ENCODE peak calls at places on chromosomes 7 and 10, in eight cellular contexts. O, K, T, W, Y, V, I and U are unnamed samples. For H3K9me3, the result is how much of the 10 kb centered on the place peaks cover.

GRCh38 chr7:18508441-18509427 is 13.2 kb downstream of the HDAC9 start:
- DNase-seq in O (peak), K (peak), T (peak), W (no peak), Y (no peak), V (no peak), I (no peak), U (no peak)

GRCh38 chr10:90175161-90175681 is 473.8 kb downstream of the KIF20B start:
- DNase-seq in O (no peak), K (no peak), T (no peak), W (no peak), Y (no peak), V (no peak), I (no peak), U (no peak)

GRCh38 chr7:111184960-111185359 is 94.0 kb downstream of the LRRN3 start:
- DNase-seq in O (no peak), K (no peak), T (no peak), W (no peak), Y (no peak), V (no peak), I (no peak), U (no peak)

GRCh38 chr10:4677296-4678021 is 148.5 kb upstream of the AKR1E2 start:
- DNase-seq in O (no peak), K (peak), T (no peak), W (no peak), Y (peak), V (no peak), I (no peak), U (no peak)

GRCh38 chr10:74558897-74559296 is 267.5 kb upstream of the KAT6B start:
- DNase-seq in O (no peak), K (no peak), T (no peak), W (no peak), Y (no peak), V (no peak), I (no peak), U (no peak)

GRCh38 chr10:82890573-82890972 is 1015.6 kb downstream of the NRG3 start:
- DNase-seq in O (no peak), K (no peak), T (no peak), W (no peak), Y (no peak), V (no peak), I (no peak), U (no peak)

GRCh38 chr7:53466396-53466795 is 431.0 kb downstream of the POM121L12 start:
- DNase-seq in O (no peak), K (no peak), T (no peak), W (no peak), Y (no peak), V (no peak), I (no peak), U (no peak)

GRCh38 chr7:84895563-84895962 is 291.3 kb downstream of the SEMA3D start:
- DNase-seq in O (no peak), K (no peak), T (no peak), W (no peak), Y (no peak), V (no peak), I (no peak), U (no peak)

GRCh38 chr7:39069886-39070881 is 92.5 kb downstream of the POU6F2 start:
- DNase-seq in O (no peak), K (no peak), T (peak), W (no peak), Y (no peak), V (no peak), I (no peak), U (no peak)

GRCh38 chr7:108609643-108610042 is 40.0 kb downstream of the DNAJB9 start:
- DNase-seq in O (no peak), K (no peak), T (no peak), W (no peak), Y (no peak), V (no peak), I (no peak), U (no peak)

GRCh38 chr7:44213206-44213871 is 12.6 kb downstream of the YKT6 start:
- DNase-seq in O (no peak), K (no peak), T (no peak), W (no peak), Y (no peak), V (no peak), I (no peak), U (no peak)

GRCh38 chr10:64523065-64523759 is 1002.0 kb downstream of the REEP3 start:
- DNase-seq in O (no peak), K (no peak), T (no peak), W (no peak), Y (no peak), V (no peak), I (no peak), U (no peak)

GRCh38 chr10:125820705-125821104 is 2.4 kb downstream of the UROS start:
- DNase-seq in O (no peak), K (no peak), T (no peak), W (no peak), Y (no peak), V (no peak), I (no peak), U (no peak)

GRCh38 chr10:125823663-125824251 is 411 bp downstream of the BCCIP start:
- DNase-seq in O (peak), K (no peak), T (peak), W (no peak), Y (no peak), V (no peak), I (no peak), U (no peak)

GRCh38 chr7:151987748-151988529 is 31.7 kb downstream of the GALNTL5 start:
- DNase-seq in O (no peak), K (no peak), T (peak), W (no peak), Y (no peak), V (no peak), I (no peak), U (no peak)

GRCh38 chr10:28690545-28690944 is 13.2 kb downstream of the BAMBI start:
- DNase-seq in O (no peak), K (no peak), T (no peak), W (no peak), Y (no peak), V (no peak), I (no peak), U (no peak)

GRCh38 chr7:133863362-133864061 is 263.6 kb upstream of the LRGUK start:
- DNase-seq in O (peak), K (no peak), T (no peak), W (no peak), Y (no peak), V (no peak), I (no peak), U (no peak)

GRCh38 chr10:79342811-79343541 is 4.3 kb upstream of the PPIF start:
- DNase-seq in O (no peak), K (peak), T (peak), W (no peak), Y (peak), V (peak), I (no peak), U (no peak)

GRCh38 chr7:117834983-117835664 is 38.1 kb downstream of the CTTNBP2 start:
- DNase-seq in O (no peak), K (no peak), T (no peak), W (no peak), Y (no peak), V (no peak), I (no peak), U (no peak)

GRCh38 chr7:78616539-78616938 is 818.0 kb downstream of the PHTF2 start:
- DNase-seq in O (no peak), K (no peak), T (no peak), W (no peak), Y (no peak), V (no peak), I (no peak), U (no peak)

GRCh38 chr10:31315453-31315852 is 3.6 kb upstream of the ZEB1 start:
- DNase-seq in O (no peak), K (peak), T (no peak), W (no peak), Y (no peak), V (no peak), I (no peak), U (no peak)

GRCh38 chr10:63494951-63495350 is 26.2 kb upstream of the REEP3 start:
- DNase-seq in O (no peak), K (no peak), T (no peak), W (no peak), Y (no peak), V (no peak), I (no peak), U (no peak)

GRCh38 chr10:26336979-26337378 is 101.2 kb upstream of the APBB1IP start:
- DNase-seq in O (no peak), K (no peak), T (no peak), W (no peak), Y (no peak), V (no peak), I (no peak), U (no peak)

GRCh38 chr10:17708806-17709205 is 43.2 kb upstream of the TMEM236 start:
- DNase-seq in O (peak), K (no peak), T (no peak), W (no peak), Y (no peak), V (no peak), I (no peak), U (no peak)

GRCh38 chr7:133167300-133167699 is 85.4 kb upstream of the CHCHD3 start:
- DNase-seq in O (no peak), K (no peak), T (no peak), W (no peak), Y (no peak), V (no peak), I (no peak), U (no peak)

DNA sequence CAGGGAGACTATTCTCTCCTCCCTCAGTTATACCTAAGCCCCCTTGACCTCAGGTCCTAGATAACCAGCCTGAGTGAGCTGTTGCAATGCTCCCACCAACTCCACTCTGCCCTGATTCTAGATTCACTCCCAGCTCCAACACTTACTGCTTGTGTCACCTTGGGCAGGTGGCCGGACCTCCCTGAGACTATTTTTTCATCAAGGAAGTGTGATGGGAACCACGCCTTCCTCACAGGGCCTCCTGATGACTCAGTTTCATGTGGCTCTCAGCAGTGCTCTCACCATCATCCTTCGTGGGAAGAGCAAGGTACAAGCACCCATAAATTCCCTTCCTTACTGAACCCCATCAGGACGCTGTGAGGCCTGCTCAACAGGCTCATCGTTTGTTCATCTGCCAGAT is 925.8 kb upstream of the ZNF722 start:
- DNase-seq in O (no peak), K (no peak), T (no peak), W (no peak), Y (no peak), V (no peak), I (no peak), U (no peak)
- H3K9me3 ChIP-seq in O (under half), K (under half), T (under half), W (under half), Y (under half), V (under half), I (under half), U (under half)

GRCh38 chr7:27106181-27106905 is 3.9 kb upstream of the HOXA2 start:
- DNase-seq in O (no peak), K (no peak), T (peak), W (peak), Y (peak), V (no peak), I (no peak), U (no peak)

GRCh38 chr7:27103489-27104226 is 1.2 kb upstream of the HOXA2 start:
- DNase-seq in O (no peak), K (no peak), T (no peak), W (peak), Y (peak), V (no peak), I (no peak), U (no peak)

GRCh38 chr7:27105161-27106122 is 3.0 kb upstream of the HOXA2 start:
- DNase-seq in O (no peak), K (no peak), T (no peak), W (no peak), Y (no peak), V (no peak), I (no peak), U (no peak)

GRCh38 chr7:27102578-27103442 is at the start of gene HOXA2:
- DNase-seq in O (no peak), K (no peak), T (no peak), W (peak), Y (peak), V (no peak), I (no peak), U (no peak)

GRCh38 chr7:27104244-27105149 is 2.0 kb upstream of the HOXA2 start:
- DNase-seq in O (no peak), K (no peak), T (no peak), W (peak), Y (no peak), V (no peak), I (no peak), U (no peak)
- H3K9me3 ChIP-seq in O (under half), K (under half), T (under half), W (under half), Y (under half), V (under half), I (under half), U (under half)

GRCh38 chr7:158145370-158145769 is 442.3 kb downstream of the PTPRN2 start:
- DNase-seq in O (no peak), K (no peak), T (no peak), W (no peak), Y (no peak), V (no peak), I (no peak), U (no peak)

DNA sequence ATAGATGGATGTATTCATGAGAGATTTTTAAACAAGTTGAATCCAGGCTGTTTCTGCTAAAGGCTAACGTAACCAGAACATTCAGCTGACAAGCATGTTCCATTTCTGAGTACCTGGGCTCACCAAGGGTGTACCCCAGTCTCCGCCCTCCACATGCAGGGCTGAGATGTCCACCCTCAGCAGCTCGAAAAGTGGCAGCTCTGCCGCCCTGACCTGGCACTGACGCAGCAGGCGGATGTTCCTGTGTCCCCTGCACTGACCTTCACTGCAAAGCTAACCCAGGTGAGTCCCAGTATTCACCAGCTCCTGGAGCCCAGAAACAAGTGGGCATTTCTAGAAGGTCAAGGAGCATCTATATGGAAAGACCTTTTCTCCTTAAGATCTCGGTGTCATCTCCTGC is 437.4 kb downstream of the PTPRN2 start:
- DNase-seq in O (no peak), K (no peak), T (no peak), W (no peak), Y (no peak), V (no peak), I (no peak), U (no peak)
- H3K9me3 ChIP-seq in O (under half), K (under half), T (under half), W (under half), Y (under half), V (under half), I (under half), U (under half)

GRCh38 chr10:133159611-133159949 is 439 bp upstream of the KNDC1 start:
- DNase-seq in O (no peak), K (no peak), T (no peak), W (peak), Y (no peak), V (no peak), I (no peak), U (no peak)

GRCh38 chr10:133157662-133158436 is 2.2 kb upstream of the KNDC1 start:
- DNase-seq in O (no peak), K (no peak), T (no peak), W (no peak), Y (no peak), V (no peak), I (no peak), U (no peak)

GRCh38 chr10:133159950-133160812 is at the start of gene KNDC1:
- DNase-seq in O (peak), K (no peak), T (peak), W (peak), Y (no peak), V (peak), I (no peak), U (no peak)

GRCh38 chr10:133158437-133158755 is 1.6 kb upstream of the KNDC1 start:
- DNase-seq in O (no peak), K (no peak), T (no peak), W (peak), Y (no peak), V (no peak), I (no peak), U (no peak)

DNA sequence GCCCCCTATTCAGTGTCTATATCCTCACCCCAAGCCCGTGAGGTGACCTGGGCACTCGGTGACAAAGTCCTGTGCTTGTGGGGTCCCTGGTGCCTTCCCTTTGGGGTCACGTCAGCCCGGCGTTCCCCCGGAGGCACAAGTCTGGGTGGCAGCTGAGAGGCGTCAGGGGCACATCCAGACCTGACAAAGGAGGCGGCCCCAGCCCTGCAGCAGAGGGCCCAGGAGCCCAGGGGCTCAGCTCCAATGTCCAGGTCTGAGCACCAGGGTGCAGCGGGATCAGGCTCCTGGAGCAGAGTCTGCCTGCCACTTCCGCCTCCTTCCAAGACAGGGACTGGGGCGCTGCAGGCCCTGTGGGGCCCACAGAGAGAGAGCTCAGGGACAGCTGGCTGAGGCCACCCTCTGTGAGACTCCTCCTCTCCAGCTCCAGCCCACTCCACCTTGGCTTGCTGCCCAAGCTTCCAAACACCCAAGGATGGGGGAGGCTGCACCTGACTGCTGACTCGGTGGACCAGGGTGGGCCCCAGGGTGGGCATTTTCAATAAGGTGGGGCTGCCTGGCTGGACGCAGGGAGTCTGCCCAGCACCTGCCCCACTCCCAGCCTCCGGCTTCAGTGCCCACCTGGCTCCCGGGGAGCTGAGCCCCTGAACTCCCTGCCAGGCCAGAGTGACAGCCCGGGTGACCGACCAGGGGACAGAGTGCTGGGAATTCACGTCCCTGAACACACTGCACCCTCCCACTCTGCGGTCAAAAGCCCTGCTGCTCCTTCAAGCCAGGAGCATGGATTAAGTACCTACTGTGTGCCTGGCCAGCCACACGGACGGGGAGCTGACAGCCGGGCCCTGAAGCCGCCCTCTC is 1.0 kb upstream of the KNDC1 start:
- DNase-seq in O (peak), K (no peak), T (peak), W (peak), Y (peak), V (peak), I (no peak), U (no peak)
- H3K9me3 ChIP-seq in O (under half), K (under half), T (under half), W (under half), Y (under half), V (under half), I (under half), U (under half)

GRCh38 chr7:30206942-30207341 is 72.2 kb downstream of the MTURN start:
- DNase-seq in O (no peak), K (no peak), T (no peak), W (no peak), Y (no peak), V (no peak), I (no peak), U (no peak)
- H3K9me3 ChIP-seq in O (under half), K (under half), T (under half), W (under half), Y (under half), V (under half), I (under half), U (under half)

GRCh38 chr7:71683382-71683781 is 551.4 kb downstream of the GALNT17 start:
- DNase-seq in O (no peak), K (no peak), T (no peak), W (no peak), Y (no peak), V (no peak), I (no peak), U (no peak)
- H3K9me3 ChIP-seq in O (under half), K (under half), T (under half), W (under half), Y (under half), V (under half), I (under half), U (under half)

GRCh38 chr7:4430227-4430626 is 251.9 kb upstream of the FOXK1 start:
- DNase-seq in O (no peak), K (no peak), T (no peak), W (no peak), Y (no peak), V (no peak), I (no peak), U (no peak)
- H3K9me3 ChIP-seq in O (under half), K (under half), T (under half), W (under half), Y (under half), V (under half), I (under half), U (under half)

GRCh38 chr10:111716032-111716431 is 467.5 kb downstream of the GPAM start:
- DNase-seq in O (no peak), K (no peak), T (no peak), W (no peak), Y (no peak), V (no peak), I (no peak), U (no peak)
- H3K9me3 ChIP-seq in O (under half), K (under half), T (under half), W (under half), Y (under half), V (under half), I (under half), U (under half)

GRCh38 chr7:5065107-5065407 is 19.4 kb downstream of the RBAK start:
- DNase-seq in O (no peak), K (no peak), T (no peak), W (no peak), Y (no peak), V (no peak), I (no peak), U (no peak)

GRCh38 chr7:5064391-5065106 is 18.9 kb downstream of the RBAK start:
- DNase-seq in O (no peak), K (no peak), T (no peak), W (no peak), Y (no peak), V (no peak), I (no peak), U (no peak)

DNA sequence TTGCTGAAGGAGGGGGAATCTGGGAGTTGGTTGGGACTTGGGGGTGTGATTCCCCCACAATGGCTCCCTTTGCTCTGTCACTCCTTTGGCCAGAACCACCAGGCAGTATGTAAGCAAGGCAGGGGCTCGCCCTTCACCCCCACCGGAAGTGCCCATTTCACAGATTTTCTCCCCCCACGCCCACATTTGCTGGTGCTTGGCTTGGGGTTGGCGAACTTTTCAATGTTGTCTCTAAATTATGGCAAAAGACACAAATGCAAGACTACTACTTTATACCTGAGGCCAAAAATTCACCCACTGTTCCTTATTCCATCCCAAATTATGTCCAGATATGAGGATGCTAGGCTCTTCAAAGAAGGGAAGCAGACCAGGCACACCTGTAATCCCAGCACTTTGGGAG is 24.5 kb downstream of the RBAK start:
- DNase-seq in O (no peak), K (no peak), T (no peak), W (no peak), Y (no peak), V (no peak), I (no peak), U (no peak)
- H3K9me3 ChIP-seq in O (under half), K (under half), T (under half), W (under half), Y (under half), V (under half), I (half or more), U (under half)